ENCODE peak calls at places on chromosomes 12 and 14, in ten cellular contexts. S, A, E, T, O, L, K, R, H and N are unnamed samples.

GRCh38 chr14:54967496-54967895 is 59.4 kb downstream of the WDHD1 start:
- DNase-seq in S (no peak), A (no peak), E (no peak), T (no peak), O (no peak), L (no peak), K (no peak), R (no peak), H (no peak), N (no peak)

GRCh38 chr12:127263621-127264020 is 1003.3 kb upstream of the TMEM132C start:
- DNase-seq in S (no peak), A (no peak), E (no peak), T (no peak), O (no peak), L (no peak), K (no peak), R (no peak), H (no peak), N (no peak)

GRCh38 chr12:82425241-82425640 is 66.9 kb downstream of the METTL25 start:
- DNase-seq in S (no peak), A (no peak), E (peak; percentile 73), T (no peak), O (no peak), L (no peak), K (no peak), R (no peak), H (no peak), N (no peak)

GRCh38 chr14:61098711-61099110 is 117.7 kb downstream of the SLC38A6 start:
- DNase-seq in S (no peak), A (no peak), E (no peak), T (no peak), O (no peak), L (no peak), K (no peak), R (no peak), H (no peak), N (no peak)

GRCh38 chr12:9760699-9761406 is at the start of gene CD69:
- DNase-seq in S (no peak), A (no peak), E (no peak), T (no peak), O (no peak), L (no peak), K (no peak), R (no peak), H (no peak), N (no peak)

GRCh38 chr14:33210304-33210703 is 271.6 kb downstream of the NPAS3 start:
- DNase-seq in S (no peak), A (no peak), E (peak; percentile 1), T (no peak), O (no peak), L (no peak), K (no peak), R (no peak), H (no peak), N (no peak)

GRCh38 chr12:48067250-48067938 is 38.5 kb downstream of the SENP1 start:
- DNase-seq in S (no peak), A (no peak), E (no peak), T (no peak), O (no peak), L (no peak), K (no peak), R (no peak), H (no peak), N (no peak)

GRCh38 chr12:101781834-101782543 is 42.7 kb upstream of the SYCP3 start:
- DNase-seq in S (no peak), A (no peak), E (peak; percentile 76), T (no peak), O (no peak), L (no peak), K (no peak), R (no peak), H (no peak), N (no peak)

GRCh38 chr12:14256555-14257169 is 108.8 kb upstream of the ATF7IP start:
- DNase-seq in S (no peak), A (peak; percentile 96), E (peak; percentile 85), T (peak; percentile 76), O (peak; percentile 84), L (peak; percentile 53), K (no peak), R (peak; percentile 65), H (peak; percentile 90), N (no peak)

GRCh38 chr12:14259481-14260010 is 105.9 kb upstream of the ATF7IP start:
- DNase-seq in S (no peak), A (no peak), E (no peak), T (no peak), O (no peak), L (no peak), K (no peak), R (no peak), H (no peak), N (no peak)

GRCh38 chr12:14257303-14257733 is 108.2 kb upstream of the ATF7IP start:
- DNase-seq in S (no peak), A (no peak), E (no peak), T (no peak), O (no peak), L (no peak), K (no peak), R (peak; percentile 87), H (no peak), N (no peak)

GRCh38 chr12:14258468-14258947 is 107.0 kb upstream of the ATF7IP start:
- DNase-seq in S (no peak), A (no peak), E (peak; percentile 7), T (peak; percentile 19), O (no peak), L (no peak), K (no peak), R (peak; percentile 33), H (no peak), N (no peak)

DNA sequence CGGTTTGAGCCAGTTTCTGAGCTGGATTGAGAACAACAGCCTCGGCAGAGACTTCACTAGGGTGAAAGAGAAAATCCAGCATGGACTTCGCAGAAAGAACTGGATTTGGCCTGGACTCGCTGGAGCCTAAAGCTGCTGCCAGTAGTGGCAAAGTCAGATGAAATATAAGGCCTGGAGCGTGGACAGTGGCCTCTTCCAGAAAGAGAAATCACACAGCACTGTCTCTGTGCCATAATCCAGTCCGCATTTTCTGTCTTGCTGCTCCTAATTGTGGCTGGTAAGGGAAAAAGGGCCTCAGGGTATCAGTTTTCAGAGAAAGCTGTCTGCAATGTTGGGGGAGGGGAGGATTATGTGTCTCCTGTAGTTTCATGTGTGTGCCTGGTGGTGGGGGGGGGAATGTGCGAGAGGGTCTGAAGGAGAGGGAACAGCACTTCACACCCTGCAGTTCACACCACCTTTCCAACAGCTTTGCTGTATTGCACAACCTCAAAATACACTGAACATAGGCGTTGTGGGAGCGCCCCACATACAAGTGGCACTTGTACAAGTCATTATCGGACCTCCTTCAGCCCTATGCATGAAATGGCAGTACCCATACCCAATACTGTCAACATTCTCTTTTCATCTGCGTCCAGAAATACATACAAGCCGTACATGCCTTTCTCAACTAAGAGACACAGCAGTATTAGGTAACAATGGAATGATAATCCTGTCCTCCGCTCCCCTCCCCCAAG is 107.6 kb upstream of the ATF7IP start:
- DNase-seq in S (no peak), A (peak; percentile 99), E (peak; percentile 100), T (peak; percentile 94), O (peak; percentile 94), L (peak; percentile 59), K (no peak), R (no peak), H (peak; percentile 95), N (peak; percentile 54)
- TF ChIP-seq POLR2A in S (no peak), A (no peak), E (no peak), T (no peak), O (peak; percentile 53), L (no peak), K (no peak), R (peak; percentile 72), H (no peak), N (no peak)

GRCh38 chr14:30885840-30886740 is 11.7 kb downstream of the COCH start:
- DNase-seq in S (no peak), A (no peak), E (peak; percentile 46), T (no peak), O (no peak), L (no peak), K (no peak), R (no peak), H (no peak), N (no peak)

GRCh38 chr14:30888480-30889243 is 14.3 kb downstream of the COCH start:
- DNase-seq in S (no peak), A (no peak), E (no peak), T (no peak), O (no peak), L (no peak), K (no peak), R (no peak), H (no peak), N (no peak)

GRCh38 chr14:30883508-30884294 is 9.3 kb downstream of the COCH start:
- DNase-seq in S (no peak), A (no peak), E (peak; percentile 58), T (no peak), O (no peak), L (no peak), K (no peak), R (no peak), H (no peak), N (no peak)

GRCh38 chr14:30882431-30882830 is 8.1 kb downstream of the COCH start:
- DNase-seq in S (no peak), A (no peak), E (no peak), T (no peak), O (no peak), L (no peak), K (no peak), R (no peak), H (no peak), N (no peak)

GRCh38 chr14:30884925-30885324 is 10.6 kb downstream of the COCH start:
- DNase-seq in S (no peak), A (no peak), E (no peak), T (no peak), O (no peak), L (no peak), K (no peak), R (no peak), H (no peak), N (no peak)
- TF ChIP-seq POLR2A in S (no peak), A (no peak), E (no peak), T (no peak), O (no peak), L (no peak), K (no peak), R (no peak), H (no peak), N (no peak)

DNA sequence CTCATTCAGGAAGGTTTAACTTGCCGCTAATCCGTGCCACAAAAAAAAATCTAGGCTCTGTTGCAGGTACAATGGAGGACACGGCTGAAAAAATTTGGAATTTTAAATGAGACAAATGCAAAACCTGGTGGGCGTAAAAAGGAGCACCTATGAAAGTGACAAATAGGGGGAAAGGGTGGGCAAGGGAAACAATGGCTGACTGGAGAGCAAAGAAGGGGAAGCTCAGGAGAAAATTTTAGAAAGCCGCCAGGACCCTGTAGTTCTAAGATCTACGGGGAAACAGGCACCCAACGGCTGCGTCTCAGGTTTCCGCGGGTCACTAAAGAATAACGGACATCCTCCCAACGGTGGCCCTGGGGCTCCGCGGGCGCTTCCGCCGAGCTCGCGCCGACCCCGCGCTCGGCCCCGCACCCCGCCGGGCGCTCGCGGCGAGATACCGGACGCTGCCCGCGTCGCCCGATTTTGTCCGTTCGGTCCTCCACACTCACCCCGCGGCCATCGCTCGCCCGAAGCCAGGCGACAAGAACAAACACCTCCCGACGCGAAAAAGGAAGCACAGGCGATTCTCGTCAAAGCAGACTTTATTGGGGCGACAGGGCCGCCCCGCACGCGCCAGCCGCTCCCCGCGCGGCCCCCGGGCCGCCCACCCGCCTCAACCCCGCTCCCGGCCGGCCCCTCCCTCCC is 1.1 kb upstream of the YY1 start:
- DNase-seq in S (peak; percentile 32), A (peak; percentile 88), E (peak; percentile 35), T (peak; percentile 55), O (peak; percentile 65), L (peak; percentile 38), K (peak; percentile 33), R (no peak), H (peak; percentile 79), N (peak; percentile 41)
- TF ChIP-seq POLR2A in S (peak; percentile 36), A (no peak), E (no peak), T (no peak), O (no peak), L (no peak), K (no peak), R (no peak), H (no peak), N (no peak)

GRCh38 chr14:63438065-63438757 is 105.0 kb downstream of the PPP2R5E start:
- DNase-seq in S (no peak), A (peak; percentile 90), E (peak; percentile 92), T (peak; percentile 80), O (peak; percentile 40), L (peak; percentile 26), K (no peak), R (peak; percentile 56), H (peak; percentile 85), N (peak; percentile 71)
- TF ChIP-seq POLR2A in S (no peak), A (no peak), E (no peak), T (no peak), O (no peak), L (no peak), K (no peak), R (no peak), H (no peak), N (no peak)